ENCODE peak calls at places on chromosomes 7 and 10, in six cellular contexts. One of them, this sample, is unnamed.

GRCh38 chr7:6015917-6016652 is 7.0 kb downstream of the AIMP2 start:
- DNase-seq in endodermal cell: no peak
- DNase-seq in fibroblast of lung: peak; percentile 76
- DNase-seq in HCT116: no peak
- DNase-seq in Panc1: peak; percentile 28
- DNase-seq in ovary: peak; percentile 73
- DNase-seq in this sample: no peak

GRCh38 chr7:139620676-139621344 is 97.3 kb downstream of the CLEC2L start:
- DNase-seq in endodermal cell: peak; percentile 93
- DNase-seq in fibroblast of lung: no peak
- DNase-seq in HCT116: peak; percentile 26
- DNase-seq in Panc1: peak; percentile 28
- DNase-seq in ovary: no peak
- DNase-seq in this sample: no peak

GRCh38 chr7:48084727-48085432 is 4.2 kb upstream of the UPP1 start:
- DNase-seq in endodermal cell: peak; percentile 70
- DNase-seq in fibroblast of lung: peak; percentile 99
- DNase-seq in HCT116: peak; percentile 87
- DNase-seq in Panc1: peak; percentile 99
- DNase-seq in ovary: peak; percentile 68
- DNase-seq in this sample: peak; percentile 96

GRCh38 chr10:31118561-31118960 is 86.9 kb upstream of the ZNF438 start:
- DNase-seq in endodermal cell: no peak
- DNase-seq in fibroblast of lung: peak; percentile 92
- DNase-seq in HCT116: no peak
- DNase-seq in Panc1: no peak
- DNase-seq in ovary: no peak
- DNase-seq in this sample: no peak

GRCh38 chr7:152335900-152336571 is 99.8 kb downstream of the KMT2C start:
- DNase-seq in endodermal cell: no peak
- DNase-seq in fibroblast of lung: no peak
- DNase-seq in HCT116: no peak
- DNase-seq in Panc1: no peak
- DNase-seq in ovary: no peak
- DNase-seq in this sample: no peak

GRCh38 chr7:22445140-22445722 is 54.8 kb downstream of the STEAP1B start:
- DNase-seq in endodermal cell: peak; percentile 61
- DNase-seq in fibroblast of lung: no peak
- DNase-seq in HCT116: no peak
- DNase-seq in Panc1: no peak
- DNase-seq in ovary: peak; percentile 31
- DNase-seq in this sample: no peak

GRCh38 chr10:58854811-58855210 is 321.6 kb upstream of the PHYHIPL start:
- DNase-seq in endodermal cell: no peak
- DNase-seq in fibroblast of lung: no peak
- DNase-seq in HCT116: no peak
- DNase-seq in Panc1: no peak
- DNase-seq in ovary: no peak
- DNase-seq in this sample: no peak

GRCh38 chr10:62594093-62594520 is 210.4 kb upstream of the ADO start:
- DNase-seq in endodermal cell: peak; percentile 90
- DNase-seq in fibroblast of lung: peak; percentile 52
- DNase-seq in HCT116: peak; percentile 53
- DNase-seq in Panc1: peak; percentile 58
- DNase-seq in ovary: peak; percentile 71
- DNase-seq in this sample: no peak

GRCh38 chr10:54372164-54372563 is 428.9 kb downstream of the PCDH15 start:
- DNase-seq in endodermal cell: no peak
- DNase-seq in fibroblast of lung: no peak
- DNase-seq in HCT116: no peak
- DNase-seq in Panc1: no peak
- DNase-seq in ovary: no peak
- DNase-seq in this sample: no peak

GRCh38 chr10:80137031-80137712 is 4.6 kb downstream of the PLAC9 start:
- DNase-seq in endodermal cell: no peak
- DNase-seq in fibroblast of lung: no peak
- DNase-seq in HCT116: no peak
- DNase-seq in Panc1: no peak
- DNase-seq in ovary: no peak
- DNase-seq in this sample: no peak

GRCh38 chr7:39894904-39895303 is 55.2 kb upstream of the CDK13 start:
- DNase-seq in endodermal cell: no peak
- DNase-seq in fibroblast of lung: no peak
- DNase-seq in HCT116: no peak
- DNase-seq in Panc1: no peak
- DNase-seq in ovary: no peak
- DNase-seq in this sample: no peak

GRCh38 chr10:122224159-122224558 is 46.9 kb upstream of the BTBD16 start:
- DNase-seq in endodermal cell: no peak
- DNase-seq in fibroblast of lung: no peak
- DNase-seq in HCT116: no peak
- DNase-seq in Panc1: no peak
- DNase-seq in ovary: no peak
- DNase-seq in this sample: no peak

GRCh38 chr7:23863209-23863798 is 153.3 kb downstream of the STK31 start:
- DNase-seq in endodermal cell: peak; percentile 60
- DNase-seq in fibroblast of lung: peak; percentile 33
- DNase-seq in HCT116: peak; percentile 45
- DNase-seq in Panc1: peak; percentile 39
- DNase-seq in ovary: no peak
- DNase-seq in this sample: no peak

GRCh38 chr7:21941570-21942224 is 4.0 kb downstream of the CDCA7L start:
- DNase-seq in endodermal cell: peak; percentile 68
- DNase-seq in fibroblast of lung: peak; percentile 66
- DNase-seq in HCT116: no peak
- DNase-seq in Panc1: no peak
- DNase-seq in ovary: no peak
- DNase-seq in this sample: no peak

GRCh38 chr10:127906548-127907377 is at the start of gene PTPRE:
- DNase-seq in endodermal cell: peak; percentile 89
- DNase-seq in fibroblast of lung: peak; percentile 63
- DNase-seq in HCT116: peak; percentile 40
- DNase-seq in Panc1: no peak
- DNase-seq in ovary: peak; percentile 70
- DNase-seq in this sample: no peak

GRCh38 chr10:76422769-76423168 is 991.3 kb downstream of the LRMDA start:
- DNase-seq in endodermal cell: no peak
- DNase-seq in fibroblast of lung: no peak
- DNase-seq in HCT116: no peak
- DNase-seq in Panc1: no peak
- DNase-seq in ovary: no peak
- DNase-seq in this sample: no peak

GRCh38 chr10:124653811-124654651 is 90.1 kb downstream of the FAM53B start:
- DNase-seq in endodermal cell: no peak
- DNase-seq in fibroblast of lung: no peak
- DNase-seq in HCT116: no peak
- DNase-seq in Panc1: no peak
- DNase-seq in ovary: no peak
- DNase-seq in this sample: no peak

GRCh38 chr10:116170815-116171250 is 102.2 kb downstream of the GFRA1 start:
- DNase-seq in endodermal cell: no peak
- DNase-seq in fibroblast of lung: peak; percentile 37
- DNase-seq in HCT116: no peak
- DNase-seq in Panc1: no peak
- DNase-seq in ovary: no peak
- DNase-seq in this sample: no peak

GRCh38 chr10:126062132-126063032 is 166.0 kb downstream of the FANK1 start:
- DNase-seq in endodermal cell: no peak
- DNase-seq in fibroblast of lung: peak; percentile 99
- DNase-seq in HCT116: peak; percentile 82
- DNase-seq in Panc1: peak; percentile 93
- DNase-seq in ovary: peak; percentile 59
- DNase-seq in this sample: peak; percentile 98

GRCh38 chr7:13821152-13821787 is 168.2 kb downstream of the ETV1 start:
- DNase-seq in endodermal cell: no peak
- DNase-seq in fibroblast of lung: peak; percentile 67
- DNase-seq in HCT116: no peak
- DNase-seq in Panc1: no peak
- DNase-seq in ovary: no peak
- DNase-seq in this sample: no peak

GRCh38 chr10:7572435-7572834 is 94.3 kb downstream of the ITIH5 start:
- DNase-seq in endodermal cell: no peak
- DNase-seq in fibroblast of lung: no peak
- DNase-seq in HCT116: no peak
- DNase-seq in Panc1: no peak
- DNase-seq in ovary: no peak
- DNase-seq in this sample: no peak

GRCh38 chr7:128839751-128840177 is 9.6 kb downstream of the FLNC start:
- DNase-seq in endodermal cell: no peak
- DNase-seq in fibroblast of lung: no peak
- DNase-seq in HCT116: no peak
- DNase-seq in Panc1: no peak
- DNase-seq in ovary: no peak
- DNase-seq in this sample: no peak

GRCh38 chr10:43128958-43129706 is 9.1 kb upstream of the CSGALNACT2 start:
- DNase-seq in endodermal cell: peak; percentile 45
- DNase-seq in fibroblast of lung: peak; percentile 98
- DNase-seq in HCT116: peak; percentile 23
- DNase-seq in Panc1: no peak
- DNase-seq in ovary: peak; percentile 29
- DNase-seq in this sample: peak; percentile 88

GRCh38 chr10:118253397-118253796 is 88.7 kb downstream of the FAM204A start:
- DNase-seq in endodermal cell: no peak
- DNase-seq in fibroblast of lung: no peak
- DNase-seq in HCT116: no peak
- DNase-seq in Panc1: no peak
- DNase-seq in ovary: no peak
- DNase-seq in this sample: no peak
- H3K27me3 ChIP-seq in endodermal cell: peaks cover 98% of the 10 kb centered on the region
- H3K27me3 ChIP-seq in fibroblast of lung: no peaks in the 10 kb centered on the region
- H3K27me3 ChIP-seq in HCT116: peaks cover 42% of the 10 kb centered on the region
- H3K27me3 ChIP-seq in Panc1: peaks cover 37% of the 10 kb centered on the region
- H3K27me3 ChIP-seq in ovary: no peaks in the 10 kb centered on the region
- H3K27me3 ChIP-seq in this sample: no peaks in the 10 kb centered on the region

DNA sequence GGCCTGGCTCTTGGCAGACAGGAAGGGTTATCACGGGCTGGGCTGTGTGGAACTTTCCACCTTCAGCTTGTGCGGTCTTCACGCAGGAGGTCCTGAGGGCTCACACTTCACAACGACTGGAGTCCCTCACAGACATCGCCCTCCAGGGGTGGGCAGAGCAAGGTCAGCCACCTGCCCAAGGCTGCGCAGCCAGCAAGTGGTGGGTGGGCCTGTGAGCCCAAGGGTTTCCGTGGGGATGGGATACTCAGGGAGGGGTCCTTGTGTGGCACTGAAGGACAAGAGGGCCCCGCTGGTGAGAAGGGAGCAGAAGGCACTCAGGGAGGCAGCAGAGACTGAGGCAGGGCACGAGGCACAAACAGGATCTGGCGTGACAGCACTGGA is 22.0 kb downstream of the PDIA4 start:
- DNase-seq in endodermal cell: no peak
- DNase-seq in fibroblast of lung: no peak
- DNase-seq in HCT116: no peak
- DNase-seq in Panc1: no peak
- DNase-seq in ovary: no peak
- DNase-seq in this sample: no peak
- TF ChIP-seq CTCF in endodermal cell: no peak
- TF ChIP-seq CTCF in fibroblast of lung: no peak
- TF ChIP-seq CTCF in HCT116: no peak
- TF ChIP-seq CTCF in Panc1: no peak
- TF ChIP-seq CTCF in ovary: no peak
- TF ChIP-seq CTCF in this sample: no peak

DNA sequence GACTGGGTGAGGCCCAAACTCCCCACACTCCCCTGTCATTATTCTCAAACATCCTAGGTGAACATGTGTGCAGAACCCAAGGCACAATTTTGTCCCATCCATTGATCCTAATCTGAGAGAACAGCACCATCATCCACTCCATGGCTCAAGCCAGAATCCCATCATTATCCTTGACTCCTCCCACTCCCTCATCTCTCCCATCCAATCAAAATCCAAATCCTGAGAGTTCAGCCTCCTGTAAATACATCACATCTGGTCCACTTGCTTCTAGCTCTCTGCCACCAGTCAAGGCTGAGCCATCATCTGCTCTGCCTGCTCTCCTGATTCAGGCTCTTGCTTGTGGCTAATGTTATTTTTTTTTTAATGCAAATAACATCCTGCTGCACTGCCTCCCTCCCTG is 75.9 kb upstream of the SLF2 start:
- DNase-seq in endodermal cell: no peak
- DNase-seq in fibroblast of lung: no peak
- DNase-seq in HCT116: no peak
- DNase-seq in Panc1: no peak
- DNase-seq in ovary: no peak
- DNase-seq in this sample: no peak
- H3K27me3 ChIP-seq in endodermal cell: peaks cover 94% of the 10 kb centered on the region
- H3K27me3 ChIP-seq in fibroblast of lung: peaks cover 9% of the 10 kb centered on the region
- H3K27me3 ChIP-seq in HCT116: peaks cover 8% of the 10 kb centered on the region
- H3K27me3 ChIP-seq in Panc1: peaks cover 15% of the 10 kb centered on the region
- H3K27me3 ChIP-seq in ovary: no peaks in the 10 kb centered on the region
- H3K27me3 ChIP-seq in this sample: peaks cover 27% of the 10 kb centered on the region

GRCh38 chr10:12631216-12631615 is 281.9 kb downstream of the CAMK1D start:
- DNase-seq in endodermal cell: no peak
- DNase-seq in fibroblast of lung: peak; percentile 16
- DNase-seq in HCT116: no peak
- DNase-seq in Panc1: no peak
- DNase-seq in ovary: no peak
- DNase-seq in this sample: no peak

GRCh38 chr10:12633776-12634390 is 284.5 kb downstream of the CAMK1D start:
- DNase-seq in endodermal cell: no peak
- DNase-seq in fibroblast of lung: no peak
- DNase-seq in HCT116: no peak
- DNase-seq in Panc1: no peak
- DNase-seq in ovary: no peak
- DNase-seq in this sample: no peak

GRCh38 chr10:12634532-12634931 is 285.2 kb downstream of the CAMK1D start:
- DNase-seq in endodermal cell: no peak
- DNase-seq in fibroblast of lung: no peak
- DNase-seq in HCT116: no peak
- DNase-seq in Panc1: no peak
- DNase-seq in ovary: no peak
- DNase-seq in this sample: no peak

GRCh38 chr10:12629767-12630165 is 280.4 kb downstream of the CAMK1D start:
- DNase-seq in endodermal cell: no peak
- DNase-seq in fibroblast of lung: no peak
- DNase-seq in HCT116: no peak
- DNase-seq in Panc1: no peak
- DNase-seq in ovary: no peak
- DNase-seq in this sample: no peak

DNA sequence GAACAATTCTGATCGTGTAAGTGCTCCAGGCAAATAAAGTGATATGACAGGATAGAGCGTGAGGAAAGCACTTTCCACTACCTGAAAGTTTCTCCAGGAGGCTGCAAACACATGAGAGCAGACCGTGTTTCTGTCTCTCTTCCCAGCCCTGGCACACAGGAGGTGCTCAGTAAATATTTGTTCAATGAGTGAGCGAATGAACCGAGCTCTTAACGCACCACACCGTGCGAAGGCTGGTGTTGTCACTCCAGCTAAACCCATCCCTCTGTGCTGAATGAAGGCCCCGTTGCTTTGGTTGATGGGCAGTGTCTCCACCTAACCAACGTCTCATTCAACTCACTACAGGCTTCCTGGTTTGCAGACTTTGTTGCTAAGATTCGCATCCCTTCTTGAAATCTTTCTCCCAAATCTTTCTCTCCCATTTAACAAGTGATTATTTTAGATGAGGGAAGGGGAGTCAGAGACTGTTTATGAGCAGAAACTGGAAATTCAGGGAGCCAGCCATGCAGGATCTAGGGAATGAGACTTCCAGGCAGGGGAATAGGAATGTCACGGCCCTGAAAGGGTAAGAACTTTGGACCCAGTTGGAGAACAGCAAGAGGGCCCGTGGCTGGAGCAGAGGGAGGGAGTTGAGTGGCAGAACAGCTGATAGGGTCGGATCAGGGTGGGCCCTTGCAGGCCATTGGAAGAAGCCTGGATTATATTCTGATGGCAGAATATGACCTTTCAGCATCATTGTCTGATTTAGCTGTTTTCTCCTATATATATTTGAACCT is 282.6 kb downstream of the CAMK1D start:
- DNase-seq in endodermal cell: no peak
- DNase-seq in fibroblast of lung: no peak
- DNase-seq in HCT116: no peak
- DNase-seq in Panc1: no peak
- DNase-seq in ovary: no peak
- DNase-seq in this sample: no peak
- TF ChIP-seq CTCF in endodermal cell: no peak
- TF ChIP-seq CTCF in fibroblast of lung: no peak
- TF ChIP-seq CTCF in HCT116: no peak
- TF ChIP-seq CTCF in Panc1: no peak
- TF ChIP-seq CTCF in ovary: no peak
- TF ChIP-seq CTCF in this sample: no peak